ENCODE peak calls at places on chromosomes 2 and 18, in five cellular contexts. D is cardiac muscle cell, L is A549, I is ovary, R is GM23338. P is an unnamed sample.

GRCh38 chr2:173985595-173985994 is 20.4 kb upstream of the SP3 start:
- DNase-seq in D (no peak), I (no peak), L (no peak), R (no peak), P (no peak)

GRCh38 chr2:239152916-239153305 is 247.9 kb downstream of the HDAC4 start:
- DNase-seq in D (no peak), R (no peak), I (no peak), L (no peak), P (no peak)

GRCh38 chr2:136764397-136765255 is 719 bp upstream of the THSD7B start:
- DNase-seq in L (no peak), I (no peak), R (peak), D (no peak), P (no peak)

GRCh38 chr2:173400760-173401159 is 46.1 kb downstream of the CDCA7 start:
- DNase-seq in D (no peak), R (peak), L (no peak), I (no peak), P (peak)

GRCh38 chr2:233912799-233913423 is 4.3 kb upstream of the TRPM8 start:
- DNase-seq in L (peak), D (peak), I (no peak), R (peak), P (peak)

GRCh38 chr2:158686166-158686792 is 108.8 kb upstream of the DAPL1 start:
- DNase-seq in D (peak), I (no peak), L (no peak), R (no peak), P (no peak)

GRCh38 chr18:31576670-31577069 is 15.0 kb upstream of the TTR start:
- DNase-seq in L (no peak), I (no peak), D (no peak), R (no peak), P (peak)

GRCh38 chr18:64803471-64803870 is 654.6 kb upstream of the LINC00305 start:
- DNase-seq in I (no peak), D (no peak), L (no peak), R (no peak), P (no peak)

GRCh38 chr2:69567157-69567908 is 76.2 kb downstream of the AAK1 start:
- DNase-seq in L (peak), R (no peak), I (no peak), D (no peak), P (no peak)

GRCh38 chr2:155902635-155903034 is 429.9 kb downstream of the NR4A2 start:
- DNase-seq in R (no peak), I (no peak), L (no peak), D (no peak), P (no peak)

GRCh38 chr2:104049433-104049832 is 804.5 kb upstream of the POU3F3 start:
- DNase-seq in D (no peak), I (no peak), R (no peak), L (no peak), P (no peak)

GRCh38 chr18:36130039-36130831 is 536 bp downstream of the ELP2 start:
- DNase-seq in R (no peak), D (no peak), L (no peak), I (no peak), P (no peak)

GRCh38 chr18:48546411-48546810 is 7.6 kb downstream of the CTIF start:
- DNase-seq in L (no peak), I (no peak), R (no peak), D (peak), P (no peak)

DNA sequence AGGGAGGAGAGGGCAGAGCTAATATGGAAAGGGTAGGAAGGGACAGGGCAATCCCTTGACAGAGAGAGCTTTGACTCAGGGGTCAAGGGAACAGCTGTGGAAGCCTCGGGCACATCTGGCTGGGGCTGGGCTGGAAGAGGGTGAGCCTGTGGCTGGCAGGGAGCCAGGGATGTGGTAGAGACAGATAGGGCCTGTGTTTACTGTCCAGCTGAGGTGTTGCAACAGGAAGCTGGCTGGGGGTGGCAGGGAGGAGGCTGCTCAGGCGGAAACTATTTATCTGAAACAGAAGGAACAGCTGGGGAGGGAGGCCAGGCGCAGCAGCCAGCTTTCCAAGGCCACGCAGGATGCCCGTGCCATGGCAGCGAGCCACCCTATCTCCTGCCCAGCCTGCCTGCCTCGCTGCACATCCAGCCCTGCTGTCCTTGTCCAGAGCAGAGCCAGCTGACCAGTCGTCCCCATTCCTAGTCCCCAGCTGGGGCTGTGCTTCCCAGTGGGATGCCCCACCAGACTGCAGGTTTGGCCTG is 264.7 kb downstream of the CYP26B1 start:
- DNase-seq in D (peak), L (peak), R (no peak), I (peak), P (no peak)
- H3K27ac ChIP-seq in D (no peak), L (peak), R (no peak), I (no peak), P (no peak)

DNA sequence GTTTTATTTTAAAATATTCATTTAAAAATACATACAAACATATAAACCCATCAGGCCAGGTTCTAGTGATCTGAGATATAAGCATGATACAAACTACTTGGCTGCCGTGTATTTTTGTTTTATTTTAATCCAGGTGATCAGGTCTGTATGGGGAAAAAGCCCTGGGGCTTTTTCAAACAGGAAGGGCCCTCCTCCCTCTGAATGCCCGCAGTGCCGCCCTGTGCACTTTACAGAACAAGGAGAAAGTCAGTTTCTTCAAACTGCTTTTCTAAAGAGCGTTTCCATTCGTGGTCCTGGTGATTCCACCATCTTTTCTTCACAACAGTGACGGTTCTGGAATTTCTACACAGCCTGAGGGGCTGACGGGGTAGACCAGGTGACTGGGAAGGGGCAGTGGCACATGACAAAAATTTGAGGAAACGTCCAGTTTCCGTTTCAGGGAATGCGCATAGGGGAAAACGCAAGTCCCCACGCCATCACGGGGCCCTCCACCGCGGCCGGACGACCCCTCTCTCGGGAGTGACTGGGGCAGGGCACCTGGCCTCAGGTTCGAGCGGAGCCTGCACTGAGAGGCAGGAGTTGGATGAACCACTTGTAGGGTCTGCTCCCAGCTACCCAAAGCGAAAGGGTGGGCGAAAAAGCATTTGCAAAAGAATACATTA is 1.1 kb upstream of the SPTBN1 start:
- DNase-seq in R (peak), L (no peak), I (peak), D (no peak), P (no peak)
- H3K27ac ChIP-seq in R (no peak), L (peak), I (peak), D (peak), P (no peak)

GRCh38 chr2:25672500-25673169 is 742 bp downstream of the DTNB start:
- DNase-seq in L (peak), I (peak), D (peak), R (peak), P (peak)
- H3K27ac ChIP-seq in L (peak), I (peak), D (peak), R (peak), P (peak)

DNA sequence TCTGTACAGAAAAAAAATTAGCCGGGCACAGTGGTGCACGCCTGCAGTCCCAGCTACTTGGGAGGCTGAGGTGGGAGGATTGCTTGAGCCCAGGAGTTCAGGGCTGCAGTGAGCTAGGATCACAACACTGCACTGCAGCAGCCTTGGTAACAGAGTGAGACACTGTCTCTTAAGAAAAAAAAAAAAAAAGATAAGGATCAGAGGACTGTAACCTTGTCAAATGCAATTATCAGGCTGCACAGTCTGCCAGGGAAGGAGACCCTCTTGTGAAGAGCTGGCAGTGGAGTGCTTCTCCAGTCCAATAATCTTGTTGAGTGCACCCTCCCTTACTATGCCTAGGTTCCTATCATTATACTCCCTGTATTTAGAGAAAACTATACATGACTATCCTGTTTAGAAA is 330.7 kb downstream of the PDE11A start:
- DNase-seq in R (no peak), L (no peak), D (no peak), I (no peak), P (no peak)
- H3K27ac ChIP-seq in R (no peak), L (no peak), D (no peak), I (no peak), P (no peak)

DNA sequence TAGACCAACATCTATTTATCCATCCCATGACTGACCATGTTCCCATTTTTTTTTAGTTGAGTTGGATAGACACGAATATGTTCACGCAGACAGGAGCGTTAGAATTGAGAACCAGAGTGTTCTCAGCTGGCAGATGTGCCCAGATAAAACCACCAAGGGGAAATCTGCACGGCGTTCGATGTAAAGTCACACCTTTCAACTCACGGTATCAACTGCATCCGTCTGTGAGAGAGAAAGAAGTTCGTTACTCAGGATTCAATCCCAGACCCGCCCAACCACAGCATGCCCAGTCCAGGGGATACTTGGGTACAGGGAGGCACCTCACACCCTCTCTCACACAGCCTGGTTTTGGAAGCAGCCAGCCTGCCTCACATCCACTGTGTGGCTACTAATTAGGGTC is 26.1 kb downstream of the MAL start:
- DNase-seq in D (no peak), R (no peak), L (no peak), I (no peak), P (no peak)
- H3K27ac ChIP-seq in D (no peak), R (no peak), L (no peak), I (no peak), P (no peak)

DNA sequence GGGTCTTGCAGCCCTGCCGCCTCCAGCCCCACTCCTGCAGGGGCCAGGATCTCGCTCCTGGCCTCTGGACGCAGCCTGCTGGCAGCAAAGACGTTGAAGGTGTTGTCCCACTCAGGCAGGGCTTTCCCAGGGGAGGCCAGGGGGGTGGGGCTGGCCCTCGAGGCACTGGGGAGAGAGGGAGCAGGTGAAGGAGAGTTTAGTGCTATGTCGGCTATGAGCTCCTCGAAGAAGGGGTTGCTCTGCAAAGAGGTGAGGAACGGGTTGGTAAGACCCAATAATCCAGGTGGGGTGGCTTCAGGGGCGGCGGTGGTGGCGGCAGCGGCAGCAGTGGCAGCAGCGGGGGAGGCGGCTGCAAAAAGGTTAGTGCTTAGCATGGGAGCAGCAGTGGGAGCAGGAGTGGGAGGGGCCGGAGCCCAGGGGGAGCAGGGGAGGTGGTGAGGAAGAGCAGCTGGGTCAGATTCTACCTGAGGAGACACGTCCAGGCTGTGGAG is 9.7 kb upstream of the SFXN5 start:
- DNase-seq in I (no peak), L (no peak), R (peak), D (no peak), P (no peak)
- H3K27ac ChIP-seq in I (no peak), L (no peak), R (no peak), D (no peak), P (no peak)

GRCh38 chr18:58140366-58141325 is 96.6 kb downstream of the NEDD4L start:
- DNase-seq in L (no peak), I (no peak), D (no peak), R (no peak), P (no peak)
- H3K27ac ChIP-seq in L (peak), I (no peak), D (no peak), R (no peak), P (no peak)

DNA sequence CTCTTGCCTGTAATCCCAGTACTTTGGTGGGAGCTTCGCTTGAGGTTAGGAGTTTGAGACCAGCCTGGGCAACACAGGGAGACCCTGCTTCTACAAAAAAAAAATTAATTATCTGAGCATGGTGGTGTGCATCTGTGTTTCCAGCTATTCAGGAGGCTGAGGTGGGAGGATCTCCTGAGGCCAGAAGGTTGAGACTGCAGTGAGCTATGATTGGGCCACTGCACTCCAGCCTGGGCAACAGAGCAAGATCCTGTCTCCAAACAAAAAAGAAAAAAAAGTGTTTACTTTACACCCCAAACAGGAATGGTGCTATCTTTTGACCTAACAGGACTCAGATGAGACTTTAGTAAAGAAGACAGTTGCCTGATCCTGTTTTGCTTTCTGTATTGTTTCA is 35.6 kb downstream of the MAL start:
- DNase-seq in D (no peak), R (no peak), I (no peak), L (no peak), P (no peak)
- H3K27ac ChIP-seq in D (no peak), R (no peak), I (no peak), L (no peak), P (no peak)

GRCh38 chr2:215619989-215620388 is 184.1 kb upstream of the FN1 start:
- DNase-seq in L (no peak), R (no peak), I (no peak), D (peak), P (no peak)
- H3K27ac ChIP-seq in L (peak), R (no peak), I (no peak), D (peak), P (no peak)

GRCh38 chr2:96953611-96954489 is 32.5 kb downstream of the FAM178B start:
- DNase-seq in L (no peak), R (no peak), D (no peak), I (peak), P (no peak)

GRCh38 chr2:96954490-96954846 is 31.9 kb downstream of the FAM178B start:
- DNase-seq in L (no peak), R (no peak), D (peak), I (no peak), P (no peak)

GRCh38 chr2:96952976-96953610 is 33.3 kb downstream of the FAM178B start:
- DNase-seq in L (no peak), R (no peak), D (peak), I (peak), P (no peak)

GRCh38 chr2:96957299-96957698 is 29.1 kb downstream of the FAM178B start:
- DNase-seq in R (peak), I (no peak), D (no peak), L (no peak), P (no peak)

GRCh38 chr2:96955694-96956610 is 30.4 kb downstream of the FAM178B start:
- DNase-seq in I (no peak), D (no peak), L (no peak), R (no peak), P (no peak)
- H3K27ac ChIP-seq in I (no peak), D (no peak), L (no peak), R (no peak), P (no peak)